ENCODE peak calls at places on chromosomes 11 and 22, in six cellular contexts. K is A549, E is AG09309, J is fibroblast of lung, N is RWPE1, Q is upper lobe of right lung. O is an unnamed sample.

GRCh38 chr11:93484716-93485115 is 58.5 kb downstream of the SMCO4 start:
- DNase-seq in K (no peak), E (peak; percentile 35), J (peak; percentile 20), N (no peak), Q (no peak), O (no peak)

GRCh38 chr11:122253541-122254317 is 137.7 kb upstream of the BLID start:
- DNase-seq in K (no peak), E (no peak), J (peak; percentile 66), N (no peak), Q (no peak), O (no peak)

GRCh38 chr22:35335468-35335867 is 35.8 kb downstream of the TOM1 start:
- DNase-seq in K (no peak), E (no peak), J (no peak), N (no peak), Q (no peak), O (no peak)

GRCh38 chr11:101188801-101189200 is 59.2 kb upstream of the PGR start:
- DNase-seq in K (no peak), E (no peak), J (no peak), N (no peak), Q (no peak), O (no peak)

GRCh38 chr22:17380711-17381087 is 11.4 kb downstream of the CECR2 start:
- DNase-seq in K (no peak), E (no peak), J (no peak), N (no peak), Q (no peak), O (no peak)

GRCh38 chr11:130441726-130442125 is 6.7 kb upstream of the ADAMTS15 start:
- DNase-seq in K (no peak), E (no peak), J (peak; percentile 26), N (no peak), Q (no peak), O (no peak)

GRCh38 chr22:32820131-32820882 is 18.8 kb downstream of the TIMP3 start:
- DNase-seq in K (no peak), E (no peak), J (peak; percentile 23), N (no peak), Q (peak; percentile 19), O (no peak)

GRCh38 chr11:60705895-60706294 is 6.5 kb downstream of the MS4A8 start:
- DNase-seq in K (no peak), E (no peak), J (no peak), N (no peak), Q (no peak), O (no peak)

GRCh38 chr11:131584694-131585592 is 214.5 kb downstream of the NTM start:
- DNase-seq in K (no peak), E (no peak), J (no peak), N (no peak), Q (no peak), O (no peak)

GRCh38 chr22:41446057-41446501 is 522 bp downstream of the TOB2 start:
- DNase-seq in K (no peak), E (no peak), J (no peak), N (no peak), Q (peak; percentile 77), O (no peak)

GRCh38 chr22:29328566-29329500 is 13.3 kb upstream of the RASL10A start:
- DNase-seq in K (no peak), E (no peak), J (peak; percentile 53), N (no peak), Q (no peak), O (no peak)